ENCODE peak calls at places on chromosomes 3 and 15, in five cellular contexts. G is activated T-cell treated with anti-CD3 and anti-CD28 coated beads, Interleukin-2, amount 50 U/mL, for 24 hours; X is NCI-H1092; R is IMR-90; Z is activated naive CD4-positive, alpha-beta T cell treated with Interleukin-2 at 50 U/mL for 16 hours. D is an unnamed sample.

GRCh38 chr3:127360647-127361046 is 72.8 kb upstream of the PRR20G start:
- DNase-seq in G (no peak), X (no peak), R (no peak), Z (no peak), D (no peak)

GRCh38 chr3:61858054-61858453 is 296.7 kb downstream of the PTPRG start:
- DNase-seq in G (no peak), X (no peak), R (peak; percentile 56), Z (no peak), D (no peak)

GRCh38 chr3:123750659-123751420 is 133.3 kb downstream of the MYLK start:
- DNase-seq in G (no peak), X (no peak), R (peak; percentile 95), Z (no peak), D (no peak)

GRCh38 chr15:100911086-100911485 is 8.1 kb upstream of the LRRK1 start:
- DNase-seq in G (no peak), X (no peak), R (no peak), Z (no peak), D (no peak)

GRCh38 chr15:92753591-92753990 is 98.0 kb upstream of the FAM174B start:
- DNase-seq in G (no peak), X (no peak), R (no peak), Z (no peak), D (no peak)

GRCh38 chr3:69747511-69748248 is 8.4 kb downstream of the MITF start:
- DNase-seq in G (no peak), X (no peak), R (peak; percentile 73), Z (no peak), D (no peak)

GRCh38 chr15:55586808-55587207 is 1.3 kb downstream of the PYGO1 start:
- DNase-seq in G (no peak), X (no peak), R (peak; percentile 1), Z (no peak), D (no peak)

GRCh38 chr3:43852066-43852465 is 161.3 kb downstream of the ABHD5 start:
- DNase-seq in G (no peak), X (no peak), R (peak; percentile 76), Z (no peak), D (no peak)

GRCh38 chr3:48795997-48796732 is 51.5 kb downstream of the PRKAR2A start:
- DNase-seq in G (no peak), X (no peak), R (no peak), Z (no peak), D (no peak)

GRCh38 chr3:111173328-111173900 is 101.8 kb downstream of the NECTIN3 start:
- DNase-seq in G (no peak), X (no peak), R (peak; percentile 37), Z (no peak), D (no peak)

GRCh38 chr15:45456212-45457106 is 66.1 kb downstream of the SLC30A4 start:
- DNase-seq in G (peak; percentile 54), X (no peak), R (peak; percentile 100), Z (peak; percentile 74), D (no peak)

GRCh38 chr15:43776101-43776717 is 557 bp downstream of the ELL3 start:
- DNase-seq in G (peak; percentile 57), X (no peak), R (no peak), Z (peak; percentile 24), D (no peak)

GRCh38 chr3:30553641-30554316 is 52.6 kb upstream of the TGFBR2 start:
- DNase-seq in G (no peak), X (no peak), R (peak; percentile 57), Z (no peak), D (no peak)

GRCh38 chr3:31713820-31714511 is 181.2 kb downstream of the STT3B start:
- DNase-seq in G (no peak), X (no peak), R (no peak), Z (no peak), D (no peak)

GRCh38 chr3:9081201-9081818 is 118.0 kb upstream of the RAD18 start:
- DNase-seq in G (no peak), X (no peak), R (no peak), Z (no peak), D (no peak)

GRCh38 chr15:61116830-61117229 is 112.3 kb downstream of the RORA start:
- DNase-seq in G (no peak), X (no peak), R (no peak), Z (no peak), D (no peak)

GRCh38 chr3:68007621-68008226 is 353.3 kb upstream of the SUCLG2 start:
- DNase-seq in G (peak; percentile 63), X (no peak), R (no peak), Z (peak; percentile 15), D (peak; percentile 23)

GRCh38 chr15:47439870-47440155 is 277.5 kb upstream of the SEMA6D start:
- DNase-seq in G (no peak), X (no peak), R (no peak), Z (no peak), D (no peak)

GRCh38 chr3:174858353-174858752 is 781 bp upstream of the NAALADL2 start:
- DNase-seq in G (no peak), X (no peak), R (no peak), Z (no peak), D (no peak)

GRCh38 chr3:14467723-14468620 is 65.6 kb downstream of the SLC6A6 start:
- DNase-seq in G (peak; percentile 61), X (no peak), R (peak; percentile 46), Z (peak; percentile 43), D (peak; percentile 24)

GRCh38 chr15:101115887-101116680 is 135.8 kb downstream of the CHSY1 start:
- DNase-seq in G (no peak), X (no peak), R (peak; percentile 77), Z (no peak), D (no peak)

GRCh38 chr15:35519536-35520149 is 26.3 kb downstream of the DPH6 start:
- DNase-seq in G (no peak), X (peak; percentile 18), R (peak; percentile 64), Z (no peak), D (no peak)

GRCh38 chr3:10015476-10015904 is 10.7 kb upstream of the FANCD2 start:
- DNase-seq in G (no peak), X (no peak), R (peak; percentile 97), Z (no peak), D (peak; percentile 32)

GRCh38 chr3:55860040-55860439 is 372.9 kb upstream of the WNT5A start:
- DNase-seq in G (no peak), X (peak; percentile 10), R (peak; percentile 35), Z (no peak), D (no peak)

GRCh38 chr15:48617619-48618018 is 27.9 kb downstream of the FBN1 start:
- DNase-seq in G (no peak), X (no peak), R (peak; percentile 93), Z (no peak), D (no peak)

D was measured in amygdala.